ENCODE peak calls at places on chromosomes 2 and 18, in eight cellular contexts. One of them, this sample, is unnamed.

GRCh38 chr18:12946549-12947354 is 1.1 kb upstream of the SEH1L start:
- DNase-seq in T-helper 1 cell: peak; percentile 1
- DNase-seq in esophagus squamous epithelium: peak; percentile 43
- DNase-seq in activated naive CD8-positive, alpha-beta T cell treated with anti-CD3 and anti-CD28 coated beads, Interleukin-2, amount 10 ng/mL, durations not matched to agents 7 days and 5 days: no peak
- DNase-seq in GM12892: no peak
- DNase-seq in T-helper 2 cell: no peak
- DNase-seq in activated CD8-positive, alpha-beta memory T cell treated with anti-CD3 and anti-CD28 coated beads, Interleukin-2, amount 50 U/mL, for 4 hours: no peak
- DNase-seq in H1: no peak
- DNase-seq in this sample: no peak

GRCh38 chr2:30549096-30549495 is 102.0 kb downstream of the LCLAT1 start:
- DNase-seq in T-helper 1 cell: no peak
- DNase-seq in esophagus squamous epithelium: no peak
- DNase-seq in activated naive CD8-positive, alpha-beta T cell treated with anti-CD3 and anti-CD28 coated beads, Interleukin-2, amount 10 ng/mL, durations not matched to agents 7 days and 5 days: no peak
- DNase-seq in GM12892: no peak
- DNase-seq in T-helper 2 cell: no peak
- DNase-seq in activated CD8-positive, alpha-beta memory T cell treated with anti-CD3 and anti-CD28 coated beads, Interleukin-2, amount 50 U/mL, for 4 hours: no peak
- DNase-seq in H1: no peak
- DNase-seq in this sample: no peak

GRCh38 chr2:69483024-69483423 is 45.8 kb upstream of the NFU1 start:
- DNase-seq in T-helper 1 cell: no peak
- DNase-seq in esophagus squamous epithelium: no peak
- DNase-seq in activated naive CD8-positive, alpha-beta T cell treated with anti-CD3 and anti-CD28 coated beads, Interleukin-2, amount 10 ng/mL, durations not matched to agents 7 days and 5 days: no peak
- DNase-seq in GM12892: no peak
- DNase-seq in T-helper 2 cell: no peak
- DNase-seq in activated CD8-positive, alpha-beta memory T cell treated with anti-CD3 and anti-CD28 coated beads, Interleukin-2, amount 50 U/mL, for 4 hours: no peak
- DNase-seq in H1: no peak
- DNase-seq in this sample: no peak

GRCh38 chr18:48657446-48658120 is 118.8 kb downstream of the CTIF start:
- DNase-seq in T-helper 1 cell: no peak
- DNase-seq in esophagus squamous epithelium: no peak
- DNase-seq in activated naive CD8-positive, alpha-beta T cell treated with anti-CD3 and anti-CD28 coated beads, Interleukin-2, amount 10 ng/mL, durations not matched to agents 7 days and 5 days: no peak
- DNase-seq in GM12892: no peak
- DNase-seq in T-helper 2 cell: no peak
- DNase-seq in activated CD8-positive, alpha-beta memory T cell treated with anti-CD3 and anti-CD28 coated beads, Interleukin-2, amount 50 U/mL, for 4 hours: no peak
- DNase-seq in H1: no peak
- DNase-seq in this sample: no peak

GRCh38 chr18:62386091-62386490 is 61.0 kb downstream of the TNFRSF11A start:
- DNase-seq in T-helper 1 cell: no peak
- DNase-seq in esophagus squamous epithelium: no peak
- DNase-seq in activated naive CD8-positive, alpha-beta T cell treated with anti-CD3 and anti-CD28 coated beads, Interleukin-2, amount 10 ng/mL, durations not matched to agents 7 days and 5 days: no peak
- DNase-seq in GM12892: no peak
- DNase-seq in T-helper 2 cell: no peak
- DNase-seq in activated CD8-positive, alpha-beta memory T cell treated with anti-CD3 and anti-CD28 coated beads, Interleukin-2, amount 50 U/mL, for 4 hours: no peak
- DNase-seq in H1: no peak
- DNase-seq in this sample: no peak

GRCh38 chr18:6355789-6356589 is 58.7 kb downstream of the L3MBTL4 start:
- DNase-seq in T-helper 1 cell: no peak
- DNase-seq in esophagus squamous epithelium: no peak
- DNase-seq in activated naive CD8-positive, alpha-beta T cell treated with anti-CD3 and anti-CD28 coated beads, Interleukin-2, amount 10 ng/mL, durations not matched to agents 7 days and 5 days: no peak
- DNase-seq in GM12892: no peak
- DNase-seq in T-helper 2 cell: no peak
- DNase-seq in activated CD8-positive, alpha-beta memory T cell treated with anti-CD3 and anti-CD28 coated beads, Interleukin-2, amount 50 U/mL, for 4 hours: no peak
- DNase-seq in H1: no peak
- DNase-seq in this sample: no peak

GRCh38 chr2:101704816-101705565 is 7.5 kb downstream of the MAP4K4 start:
- DNase-seq in T-helper 1 cell: no peak
- DNase-seq in esophagus squamous epithelium: no peak
- DNase-seq in activated naive CD8-positive, alpha-beta T cell treated with anti-CD3 and anti-CD28 coated beads, Interleukin-2, amount 10 ng/mL, durations not matched to agents 7 days and 5 days: no peak
- DNase-seq in GM12892: no peak
- DNase-seq in T-helper 2 cell: no peak
- DNase-seq in activated CD8-positive, alpha-beta memory T cell treated with anti-CD3 and anti-CD28 coated beads, Interleukin-2, amount 50 U/mL, for 4 hours: no peak
- DNase-seq in H1: no peak
- DNase-seq in this sample: no peak

GRCh38 chr2:111898703-111899514 is 502 bp downstream of the MERTK start:
- DNase-seq in T-helper 1 cell: no peak
- DNase-seq in esophagus squamous epithelium: no peak
- DNase-seq in activated naive CD8-positive, alpha-beta T cell treated with anti-CD3 and anti-CD28 coated beads, Interleukin-2, amount 10 ng/mL, durations not matched to agents 7 days and 5 days: peak; percentile 51
- DNase-seq in GM12892: peak; percentile 27
- DNase-seq in T-helper 2 cell: no peak
- DNase-seq in activated CD8-positive, alpha-beta memory T cell treated with anti-CD3 and anti-CD28 coated beads, Interleukin-2, amount 50 U/mL, for 4 hours: peak; percentile 22
- DNase-seq in H1: no peak
- DNase-seq in this sample: no peak

GRCh38 chr18:63684718-63685117 is 18.0 kb upstream of the SERPINB11 start:
- DNase-seq in T-helper 1 cell: no peak
- DNase-seq in esophagus squamous epithelium: no peak
- DNase-seq in activated naive CD8-positive, alpha-beta T cell treated with anti-CD3 and anti-CD28 coated beads, Interleukin-2, amount 10 ng/mL, durations not matched to agents 7 days and 5 days: no peak
- DNase-seq in GM12892: no peak
- DNase-seq in T-helper 2 cell: no peak
- DNase-seq in activated CD8-positive, alpha-beta memory T cell treated with anti-CD3 and anti-CD28 coated beads, Interleukin-2, amount 50 U/mL, for 4 hours: no peak
- DNase-seq in H1: no peak
- DNase-seq in this sample: no peak

GRCh38 chr18:9516437-9517064 is 41.2 kb downstream of the RALBP1 start:
- DNase-seq in T-helper 1 cell: no peak
- DNase-seq in esophagus squamous epithelium: no peak
- DNase-seq in activated naive CD8-positive, alpha-beta T cell treated with anti-CD3 and anti-CD28 coated beads, Interleukin-2, amount 10 ng/mL, durations not matched to agents 7 days and 5 days: no peak
- DNase-seq in GM12892: no peak
- DNase-seq in T-helper 2 cell: no peak
- DNase-seq in activated CD8-positive, alpha-beta memory T cell treated with anti-CD3 and anti-CD28 coated beads, Interleukin-2, amount 50 U/mL, for 4 hours: no peak
- DNase-seq in H1: no peak
- DNase-seq in this sample: no peak

GRCh38 chr2:240457223-240458043 is 22.0 kb downstream of the GPC1 start:
- DNase-seq in T-helper 1 cell: no peak
- DNase-seq in esophagus squamous epithelium: no peak
- DNase-seq in activated naive CD8-positive, alpha-beta T cell treated with anti-CD3 and anti-CD28 coated beads, Interleukin-2, amount 10 ng/mL, durations not matched to agents 7 days and 5 days: no peak
- DNase-seq in GM12892: no peak
- DNase-seq in T-helper 2 cell: no peak
- DNase-seq in activated CD8-positive, alpha-beta memory T cell treated with anti-CD3 and anti-CD28 coated beads, Interleukin-2, amount 50 U/mL, for 4 hours: no peak
- DNase-seq in H1: peak; percentile 69
- DNase-seq in this sample: no peak

GRCh38 chr2:102592601-102593000 is 26.8 kb upstream of the SLC9A2 start:
- DNase-seq in T-helper 1 cell: no peak
- DNase-seq in esophagus squamous epithelium: no peak
- DNase-seq in activated naive CD8-positive, alpha-beta T cell treated with anti-CD3 and anti-CD28 coated beads, Interleukin-2, amount 10 ng/mL, durations not matched to agents 7 days and 5 days: no peak
- DNase-seq in GM12892: no peak
- DNase-seq in T-helper 2 cell: no peak
- DNase-seq in activated CD8-positive, alpha-beta memory T cell treated with anti-CD3 and anti-CD28 coated beads, Interleukin-2, amount 50 U/mL, for 4 hours: no peak
- DNase-seq in H1: peak; percentile 57
- DNase-seq in this sample: no peak

GRCh38 chr18:70559446-70559845 is 270.6 kb downstream of the SOCS6 start:
- DNase-seq in T-helper 1 cell: no peak
- DNase-seq in esophagus squamous epithelium: no peak
- DNase-seq in activated naive CD8-positive, alpha-beta T cell treated with anti-CD3 and anti-CD28 coated beads, Interleukin-2, amount 10 ng/mL, durations not matched to agents 7 days and 5 days: no peak
- DNase-seq in GM12892: no peak
- DNase-seq in T-helper 2 cell: no peak
- DNase-seq in activated CD8-positive, alpha-beta memory T cell treated with anti-CD3 and anti-CD28 coated beads, Interleukin-2, amount 50 U/mL, for 4 hours: no peak
- DNase-seq in H1: no peak
- DNase-seq in this sample: no peak

GRCh38 chr2:196696423-196697073 is 57.0 kb downstream of the CCDC150 start:
- DNase-seq in T-helper 1 cell: no peak
- DNase-seq in esophagus squamous epithelium: no peak
- DNase-seq in activated naive CD8-positive, alpha-beta T cell treated with anti-CD3 and anti-CD28 coated beads, Interleukin-2, amount 10 ng/mL, durations not matched to agents 7 days and 5 days: no peak
- DNase-seq in GM12892: no peak
- DNase-seq in T-helper 2 cell: no peak
- DNase-seq in activated CD8-positive, alpha-beta memory T cell treated with anti-CD3 and anti-CD28 coated beads, Interleukin-2, amount 50 U/mL, for 4 hours: no peak
- DNase-seq in H1: no peak
- DNase-seq in this sample: no peak

GRCh38 chr2:26352892-26353291 is 6.3 kb upstream of the ADGRF3 start:
- DNase-seq in T-helper 1 cell: no peak
- DNase-seq in esophagus squamous epithelium: no peak
- DNase-seq in activated naive CD8-positive, alpha-beta T cell treated with anti-CD3 and anti-CD28 coated beads, Interleukin-2, amount 10 ng/mL, durations not matched to agents 7 days and 5 days: no peak
- DNase-seq in GM12892: no peak
- DNase-seq in T-helper 2 cell: no peak
- DNase-seq in activated CD8-positive, alpha-beta memory T cell treated with anti-CD3 and anti-CD28 coated beads, Interleukin-2, amount 50 U/mL, for 4 hours: peak; percentile 22
- DNase-seq in H1: no peak
- DNase-seq in this sample: no peak

GRCh38 chr2:45220227-45220626 is 211.0 kb upstream of the SIX2 start:
- DNase-seq in T-helper 1 cell: no peak
- DNase-seq in esophagus squamous epithelium: no peak
- DNase-seq in activated naive CD8-positive, alpha-beta T cell treated with anti-CD3 and anti-CD28 coated beads, Interleukin-2, amount 10 ng/mL, durations not matched to agents 7 days and 5 days: no peak
- DNase-seq in GM12892: no peak
- DNase-seq in T-helper 2 cell: no peak
- DNase-seq in activated CD8-positive, alpha-beta memory T cell treated with anti-CD3 and anti-CD28 coated beads, Interleukin-2, amount 50 U/mL, for 4 hours: no peak
- DNase-seq in H1: no peak
- DNase-seq in this sample: no peak

GRCh38 chr2:119383410-119384140 is 16.8 kb downstream of the DBI start:
- DNase-seq in T-helper 1 cell: no peak
- DNase-seq in esophagus squamous epithelium: no peak
- DNase-seq in activated naive CD8-positive, alpha-beta T cell treated with anti-CD3 and anti-CD28 coated beads, Interleukin-2, amount 10 ng/mL, durations not matched to agents 7 days and 5 days: no peak
- DNase-seq in GM12892: no peak
- DNase-seq in T-helper 2 cell: no peak
- DNase-seq in activated CD8-positive, alpha-beta memory T cell treated with anti-CD3 and anti-CD28 coated beads, Interleukin-2, amount 50 U/mL, for 4 hours: no peak
- DNase-seq in H1: no peak
- DNase-seq in this sample: no peak

GRCh38 chr18:10088734-10089133 is 174.9 kb downstream of the VAPA start:
- DNase-seq in T-helper 1 cell: no peak
- DNase-seq in esophagus squamous epithelium: no peak
- DNase-seq in activated naive CD8-positive, alpha-beta T cell treated with anti-CD3 and anti-CD28 coated beads, Interleukin-2, amount 10 ng/mL, durations not matched to agents 7 days and 5 days: no peak
- DNase-seq in GM12892: no peak
- DNase-seq in T-helper 2 cell: no peak
- DNase-seq in activated CD8-positive, alpha-beta memory T cell treated with anti-CD3 and anti-CD28 coated beads, Interleukin-2, amount 50 U/mL, for 4 hours: no peak
- DNase-seq in H1: no peak
- DNase-seq in this sample: no peak

GRCh38 chr18:8781671-8782070 is 76.3 kb downstream of the MTCL1 start:
- DNase-seq in T-helper 1 cell: no peak
- DNase-seq in esophagus squamous epithelium: no peak
- DNase-seq in activated naive CD8-positive, alpha-beta T cell treated with anti-CD3 and anti-CD28 coated beads, Interleukin-2, amount 10 ng/mL, durations not matched to agents 7 days and 5 days: no peak
- DNase-seq in GM12892: no peak
- DNase-seq in T-helper 2 cell: no peak
- DNase-seq in activated CD8-positive, alpha-beta memory T cell treated with anti-CD3 and anti-CD28 coated beads, Interleukin-2, amount 50 U/mL, for 4 hours: no peak
- DNase-seq in H1: no peak
- DNase-seq in this sample: no peak

GRCh38 chr2:167756427-167756826 is 491.0 kb downstream of the STK39 start:
- DNase-seq in T-helper 1 cell: no peak
- DNase-seq in esophagus squamous epithelium: no peak
- DNase-seq in activated naive CD8-positive, alpha-beta T cell treated with anti-CD3 and anti-CD28 coated beads, Interleukin-2, amount 10 ng/mL, durations not matched to agents 7 days and 5 days: no peak
- DNase-seq in GM12892: no peak
- DNase-seq in T-helper 2 cell: no peak
- DNase-seq in activated CD8-positive, alpha-beta memory T cell treated with anti-CD3 and anti-CD28 coated beads, Interleukin-2, amount 50 U/mL, for 4 hours: no peak
- DNase-seq in H1: no peak
- DNase-seq in this sample: no peak

GRCh38 chr2:141522702-141523101 is 608.1 kb downstream of the LRP1B start:
- DNase-seq in T-helper 1 cell: no peak
- DNase-seq in esophagus squamous epithelium: no peak
- DNase-seq in activated naive CD8-positive, alpha-beta T cell treated with anti-CD3 and anti-CD28 coated beads, Interleukin-2, amount 10 ng/mL, durations not matched to agents 7 days and 5 days: no peak
- DNase-seq in GM12892: no peak
- DNase-seq in T-helper 2 cell: no peak
- DNase-seq in activated CD8-positive, alpha-beta memory T cell treated with anti-CD3 and anti-CD28 coated beads, Interleukin-2, amount 50 U/mL, for 4 hours: no peak
- DNase-seq in H1: no peak
- DNase-seq in this sample: no peak

GRCh38 chr2:214593723-214594122 is 182.9 kb downstream of the VWC2L start:
- DNase-seq in T-helper 1 cell: no peak
- DNase-seq in esophagus squamous epithelium: no peak
- DNase-seq in activated naive CD8-positive, alpha-beta T cell treated with anti-CD3 and anti-CD28 coated beads, Interleukin-2, amount 10 ng/mL, durations not matched to agents 7 days and 5 days: no peak
- DNase-seq in GM12892: no peak
- DNase-seq in T-helper 2 cell: no peak
- DNase-seq in activated CD8-positive, alpha-beta memory T cell treated with anti-CD3 and anti-CD28 coated beads, Interleukin-2, amount 50 U/mL, for 4 hours: no peak
- DNase-seq in H1: peak; percentile 55
- DNase-seq in this sample: no peak

GRCh38 chr2:85216927-85217326 is 83.7 kb downstream of the TCF7L1 start:
- DNase-seq in T-helper 1 cell: no peak
- DNase-seq in esophagus squamous epithelium: no peak
- DNase-seq in activated naive CD8-positive, alpha-beta T cell treated with anti-CD3 and anti-CD28 coated beads, Interleukin-2, amount 10 ng/mL, durations not matched to agents 7 days and 5 days: no peak
- DNase-seq in GM12892: no peak
- DNase-seq in T-helper 2 cell: no peak
- DNase-seq in activated CD8-positive, alpha-beta memory T cell treated with anti-CD3 and anti-CD28 coated beads, Interleukin-2, amount 50 U/mL, for 4 hours: no peak
- DNase-seq in H1: no peak
- DNase-seq in this sample: no peak

GRCh38 chr2:103986001-103986400 is 867.9 kb upstream of the POU3F3 start:
- DNase-seq in T-helper 1 cell: no peak
- DNase-seq in esophagus squamous epithelium: no peak
- DNase-seq in activated naive CD8-positive, alpha-beta T cell treated with anti-CD3 and anti-CD28 coated beads, Interleukin-2, amount 10 ng/mL, durations not matched to agents 7 days and 5 days: no peak
- DNase-seq in GM12892: no peak
- DNase-seq in T-helper 2 cell: no peak
- DNase-seq in activated CD8-positive, alpha-beta memory T cell treated with anti-CD3 and anti-CD28 coated beads, Interleukin-2, amount 50 U/mL, for 4 hours: no peak
- DNase-seq in H1: no peak
- DNase-seq in this sample: no peak